ENCODE peak calls at places on chromosomes 7 and 10, in ten cellular contexts. One of them, this sample, is unnamed.

GRCh38 chr7:109879429-109879828 is 1211.5 kb upstream of the LRRN3 start:
- DNase-seq in esophagus squamous epithelium: no peak
- DNase-seq in NB4: no peak
- DNase-seq in stomach: no peak
- DNase-seq in uterus: no peak
- DNase-seq in breast epithelium: no peak
- DNase-seq in tibial nerve: no peak
- DNase-seq in Peyer's patch: no peak
- DNase-seq in GM12892: no peak
- DNase-seq in right lobe of liver: no peak
- DNase-seq in this sample: no peak

GRCh38 chr7:116672596-116673503 is 854 bp downstream of the MET start:
- DNase-seq in esophagus squamous epithelium: no peak
- DNase-seq in right lobe of liver: peak
- DNase-seq in tibial nerve: no peak
- DNase-seq in uterus: no peak
- DNase-seq in stomach: peak
- DNase-seq in Peyer's patch: no peak
- DNase-seq in GM12892: no peak
- DNase-seq in NB4: no peak
- DNase-seq in breast epithelium: peak
- DNase-seq in this sample: no peak

GRCh38 chr7:698515-699259 is 27.8 kb upstream of the DNAAF5 start:
- DNase-seq in uterus: no peak
- DNase-seq in breast epithelium: no peak
- DNase-seq in NB4: no peak
- DNase-seq in right lobe of liver: no peak
- DNase-seq in Peyer's patch: no peak
- DNase-seq in stomach: no peak
- DNase-seq in GM12892: no peak
- DNase-seq in esophagus squamous epithelium: no peak
- DNase-seq in tibial nerve: no peak
- DNase-seq in this sample: no peak

GRCh38 chr10:47372726-47373125 is 11.4 kb downstream of the ZNF488 start:
- DNase-seq in esophagus squamous epithelium: no peak
- DNase-seq in breast epithelium: peak
- DNase-seq in Peyer's patch: peak
- DNase-seq in uterus: peak
- DNase-seq in stomach: peak
- DNase-seq in right lobe of liver: no peak
- DNase-seq in tibial nerve: no peak
- DNase-seq in GM12892: no peak
- DNase-seq in NB4: no peak
- DNase-seq in this sample: no peak

GRCh38 chr10:79976999-79977398 is 28.1 kb upstream of the SFTPD start:
- DNase-seq in tibial nerve: no peak
- DNase-seq in NB4: no peak
- DNase-seq in esophagus squamous epithelium: no peak
- DNase-seq in breast epithelium: no peak
- DNase-seq in stomach: no peak
- DNase-seq in GM12892: no peak
- DNase-seq in uterus: no peak
- DNase-seq in right lobe of liver: no peak
- DNase-seq in Peyer's patch: no peak
- DNase-seq in this sample: no peak

GRCh38 chr7:47218378-47219176 is 363.3 kb downstream of the TNS3 start:
- DNase-seq in esophagus squamous epithelium: no peak
- DNase-seq in breast epithelium: no peak
- DNase-seq in right lobe of liver: no peak
- DNase-seq in NB4: no peak
- DNase-seq in GM12892: no peak
- DNase-seq in uterus: no peak
- DNase-seq in stomach: no peak
- DNase-seq in Peyer's patch: no peak
- DNase-seq in tibial nerve: no peak
- DNase-seq in this sample: no peak

GRCh38 chr7:111753968-111754367 is 191.7 kb upstream of the IMMP2L start:
- DNase-seq in Peyer's patch: no peak
- DNase-seq in esophagus squamous epithelium: no peak
- DNase-seq in stomach: no peak
- DNase-seq in tibial nerve: no peak
- DNase-seq in uterus: no peak
- DNase-seq in GM12892: no peak
- DNase-seq in NB4: no peak
- DNase-seq in right lobe of liver: no peak
- DNase-seq in breast epithelium: no peak
- DNase-seq in this sample: no peak

GRCh38 chr7:54596747-54597146 is 54.6 kb downstream of the VSTM2A start:
- DNase-seq in GM12892: no peak
- DNase-seq in Peyer's patch: no peak
- DNase-seq in right lobe of liver: no peak
- DNase-seq in NB4: peak
- DNase-seq in uterus: no peak
- DNase-seq in breast epithelium: no peak
- DNase-seq in esophagus squamous epithelium: no peak
- DNase-seq in tibial nerve: no peak
- DNase-seq in stomach: no peak
- DNase-seq in this sample: no peak

GRCh38 chr7:137936509-137937201 is 65.2 kb downstream of the CREB3L2 start:
- DNase-seq in GM12892: no peak
- DNase-seq in stomach: no peak
- DNase-seq in breast epithelium: no peak
- DNase-seq in uterus: no peak
- DNase-seq in right lobe of liver: no peak
- DNase-seq in NB4: no peak
- DNase-seq in tibial nerve: no peak
- DNase-seq in esophagus squamous epithelium: no peak
- DNase-seq in Peyer's patch: no peak
- DNase-seq in this sample: no peak

GRCh38 chr10:71963351-71963755 is 842 bp upstream of the CHST3 start:
- DNase-seq in stomach: no peak
- DNase-seq in tibial nerve: peak
- DNase-seq in breast epithelium: no peak
- DNase-seq in Peyer's patch: no peak
- DNase-seq in esophagus squamous epithelium: no peak
- DNase-seq in uterus: peak
- DNase-seq in right lobe of liver: no peak
- DNase-seq in GM12892: no peak
- DNase-seq in NB4: no peak
- DNase-seq in this sample: peak

GRCh38 chr10:31620236-31621151 is 301.5 kb downstream of the ZEB1 start:
- DNase-seq in esophagus squamous epithelium: no peak
- DNase-seq in uterus: peak
- DNase-seq in stomach: no peak
- DNase-seq in tibial nerve: peak
- DNase-seq in right lobe of liver: no peak
- DNase-seq in NB4: no peak
- DNase-seq in Peyer's patch: peak
- DNase-seq in GM12892: no peak
- DNase-seq in breast epithelium: no peak
- DNase-seq in this sample: peak

GRCh38 chr10:13637303-13637856 is 50.6 kb downstream of the PRPF18 start:
- DNase-seq in GM12892: no peak
- DNase-seq in NB4: no peak
- DNase-seq in uterus: no peak
- DNase-seq in tibial nerve: no peak
- DNase-seq in right lobe of liver: no peak
- DNase-seq in breast epithelium: no peak
- DNase-seq in Peyer's patch: no peak
- DNase-seq in stomach: no peak
- DNase-seq in esophagus squamous epithelium: no peak
- DNase-seq in this sample: no peak

GRCh38 chr10:60490013-60490412 is 100.3 kb upstream of the ANK3 start:
- DNase-seq in stomach: no peak
- DNase-seq in uterus: no peak
- DNase-seq in esophagus squamous epithelium: no peak
- DNase-seq in NB4: no peak
- DNase-seq in Peyer's patch: no peak
- DNase-seq in breast epithelium: no peak
- DNase-seq in tibial nerve: no peak
- DNase-seq in GM12892: no peak
- DNase-seq in right lobe of liver: no peak
- DNase-seq in this sample: no peak

GRCh38 chr7:16803881-16804673 is 722 bp downstream of the AGR2 start:
- DNase-seq in uterus: no peak
- DNase-seq in esophagus squamous epithelium: no peak
- DNase-seq in right lobe of liver: no peak
- DNase-seq in GM12892: no peak
- DNase-seq in stomach: no peak
- DNase-seq in NB4: no peak
- DNase-seq in tibial nerve: no peak
- DNase-seq in breast epithelium: no peak
- DNase-seq in Peyer's patch: no peak
- DNase-seq in this sample: no peak

GRCh38 chr7:80467069-80467468 is 44.8 kb downstream of the GNAT3 start:
- DNase-seq in stomach: no peak
- DNase-seq in right lobe of liver: no peak
- DNase-seq in tibial nerve: no peak
- DNase-seq in breast epithelium: no peak
- DNase-seq in GM12892: no peak
- DNase-seq in uterus: no peak
- DNase-seq in esophagus squamous epithelium: no peak
- DNase-seq in NB4: no peak
- DNase-seq in Peyer's patch: no peak
- DNase-seq in this sample: no peak

GRCh38 chr10:61974611-61975010 is 73.1 kb downstream of the ARID5B start:
- DNase-seq in right lobe of liver: no peak
- DNase-seq in stomach: peak
- DNase-seq in NB4: no peak
- DNase-seq in esophagus squamous epithelium: no peak
- DNase-seq in Peyer's patch: peak
- DNase-seq in breast epithelium: no peak
- DNase-seq in tibial nerve: peak
- DNase-seq in uterus: peak
- DNase-seq in GM12892: no peak
- DNase-seq in this sample: peak

GRCh38 chr7:26397326-26397725 is 105.7 kb downstream of the SNX10 start:
- DNase-seq in GM12892: no peak
- DNase-seq in Peyer's patch: no peak
- DNase-seq in tibial nerve: no peak
- DNase-seq in right lobe of liver: no peak
- DNase-seq in breast epithelium: no peak
- DNase-seq in uterus: no peak
- DNase-seq in stomach: no peak
- DNase-seq in esophagus squamous epithelium: no peak
- DNase-seq in NB4: no peak
- DNase-seq in this sample: peak

GRCh38 chr7:24464846-24465245 is 108.4 kb upstream of the PALS2 start:
- DNase-seq in Peyer's patch: peak
- DNase-seq in stomach: no peak
- DNase-seq in NB4: no peak
- DNase-seq in breast epithelium: no peak
- DNase-seq in tibial nerve: no peak
- DNase-seq in esophagus squamous epithelium: no peak
- DNase-seq in right lobe of liver: no peak
- DNase-seq in GM12892: no peak
- DNase-seq in uterus: no peak
- DNase-seq in this sample: no peak
- TF ChIP-seq POLR2A in Peyer's patch: no peak
- TF ChIP-seq POLR2A in stomach: no peak
- TF ChIP-seq POLR2A in NB4: no peak
- TF ChIP-seq POLR2A in breast epithelium: no peak
- TF ChIP-seq POLR2A in tibial nerve: no peak
- TF ChIP-seq POLR2A in esophagus squamous epithelium: no peak
- TF ChIP-seq POLR2A in right lobe of liver: no peak
- TF ChIP-seq POLR2A in GM12892: no peak
- TF ChIP-seq POLR2A in uterus: no peak
- TF ChIP-seq POLR2A in this sample: no peak

DNA sequence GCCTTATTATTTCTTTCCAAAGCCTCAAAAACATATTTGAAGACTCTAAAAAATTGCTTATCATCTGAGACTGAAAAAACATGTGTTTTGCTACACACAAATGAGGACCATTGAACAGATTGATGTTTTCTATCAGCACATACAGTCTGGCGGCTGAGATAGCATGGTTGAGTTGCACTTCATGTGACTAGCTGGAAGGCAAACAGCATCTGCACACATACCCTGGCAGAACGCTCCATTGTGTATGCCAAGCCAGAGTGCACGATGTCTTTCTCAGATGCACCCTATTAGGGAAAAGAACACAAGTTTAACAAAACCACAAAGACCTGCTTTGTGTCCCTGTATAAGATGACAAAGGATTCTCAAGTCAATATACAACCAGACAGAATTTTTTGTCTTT is 33.0 kb downstream of the FAM25A start:
- DNase-seq in uterus: no peak
- DNase-seq in stomach: peak
- DNase-seq in GM12892: no peak
- DNase-seq in Peyer's patch: no peak
- DNase-seq in esophagus squamous epithelium: no peak
- DNase-seq in right lobe of liver: no peak
- DNase-seq in NB4: no peak
- DNase-seq in tibial nerve: no peak
- DNase-seq in breast epithelium: peak
- DNase-seq in this sample: no peak
- TF ChIP-seq POLR2A in uterus: no peak
- TF ChIP-seq POLR2A in stomach: no peak
- TF ChIP-seq POLR2A in GM12892: no peak
- TF ChIP-seq POLR2A in Peyer's patch: no peak
- TF ChIP-seq POLR2A in esophagus squamous epithelium: no peak
- TF ChIP-seq POLR2A in right lobe of liver: no peak
- TF ChIP-seq POLR2A in NB4: no peak
- TF ChIP-seq POLR2A in tibial nerve: no peak
- TF ChIP-seq POLR2A in breast epithelium: no peak
- TF ChIP-seq POLR2A in this sample: no peak

DNA sequence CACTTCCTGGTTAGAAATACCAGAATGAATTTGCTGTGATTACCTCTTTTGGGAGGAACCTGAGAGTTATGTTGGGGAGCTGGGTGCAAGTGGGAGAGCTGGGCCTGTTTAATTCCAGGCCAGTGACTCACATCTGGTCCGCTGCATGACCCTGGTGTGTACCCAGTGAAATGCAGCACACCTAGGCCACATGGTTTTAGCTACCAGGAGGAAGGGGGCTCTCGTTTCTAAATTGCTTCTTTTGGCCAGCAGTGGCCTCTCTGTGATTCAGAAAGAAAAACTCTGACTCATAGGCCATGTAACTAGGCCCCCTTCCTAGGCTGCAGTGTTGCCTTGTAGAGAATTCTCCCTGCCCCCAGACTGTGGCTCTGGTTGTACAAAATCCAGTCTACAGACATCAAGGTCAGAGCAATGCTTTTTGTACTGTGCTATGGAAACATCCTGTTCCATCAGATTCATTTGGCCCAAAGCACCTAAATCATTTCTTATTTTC is 6.7 kb downstream of the AGFG2 start:
- DNase-seq in breast epithelium: peak
- DNase-seq in GM12892: no peak
- DNase-seq in NB4: peak
- DNase-seq in Peyer's patch: peak
- DNase-seq in uterus: peak
- DNase-seq in stomach: no peak
- DNase-seq in esophagus squamous epithelium: no peak
- DNase-seq in right lobe of liver: peak
- DNase-seq in tibial nerve: no peak
- DNase-seq in this sample: peak
- TF ChIP-seq POLR2A in breast epithelium: no peak
- TF ChIP-seq POLR2A in GM12892: peak
- TF ChIP-seq POLR2A in NB4: no peak
- TF ChIP-seq POLR2A in Peyer's patch: no peak
- TF ChIP-seq POLR2A in uterus: no peak
- TF ChIP-seq POLR2A in stomach: no peak
- TF ChIP-seq POLR2A in esophagus squamous epithelium: no peak
- TF ChIP-seq POLR2A in right lobe of liver: peak
- TF ChIP-seq POLR2A in tibial nerve: no peak
- TF ChIP-seq POLR2A in this sample: no peak

GRCh38 chr7:106568680-106569499 is 92.1 kb downstream of the CCDC71L start:
- DNase-seq in stomach: no peak
- DNase-seq in tibial nerve: no peak
- DNase-seq in esophagus squamous epithelium: no peak
- DNase-seq in breast epithelium: peak
- DNase-seq in right lobe of liver: no peak
- DNase-seq in Peyer's patch: no peak
- DNase-seq in GM12892: no peak
- DNase-seq in NB4: peak
- DNase-seq in uterus: no peak
- DNase-seq in this sample: no peak
- TF ChIP-seq POLR2A in stomach: no peak
- TF ChIP-seq POLR2A in tibial nerve: no peak
- TF ChIP-seq POLR2A in esophagus squamous epithelium: no peak
- TF ChIP-seq POLR2A in breast epithelium: no peak
- TF ChIP-seq POLR2A in right lobe of liver: peak
- TF ChIP-seq POLR2A in Peyer's patch: no peak
- TF ChIP-seq POLR2A in GM12892: no peak
- TF ChIP-seq POLR2A in NB4: no peak
- TF ChIP-seq POLR2A in uterus: no peak
- TF ChIP-seq POLR2A in this sample: no peak